ENCODE peak calls at places on chromosomes 13 and 19, in six cellular contexts. B, L, M, A, I and J are unnamed samples. For H3K9me3 and H3K4me1, the result is how much of the 10 kb centered on the place peaks cover.

GRCh38 chr13:27034678-27035111 is 136.9 kb downstream of the USP12 start:
- DNase-seq in B (no peak), L (peak), M (no peak), A (no peak), I (no peak), J (no peak)

GRCh38 chr13:34356686-34357434 is 538.9 kb downstream of the RFC3 start:
- DNase-seq in B (no peak), L (peak), M (no peak), A (no peak), I (no peak), J (no peak)

GRCh38 chr19:35211545-35212230 is 16.9 kb downstream of the FAM187B start:
- DNase-seq in B (peak), L (no peak), M (no peak), A (peak), I (peak), J (peak)

GRCh38 chr13:107650081-107650701 is 565.1 kb downstream of the LIG4 start:
- DNase-seq in B (peak), L (peak), M (no peak), A (peak), I (peak), J (peak)

GRCh38 chr13:72125561-72125960 is 258.6 kb upstream of the DACH1 start:
- DNase-seq in B (no peak), L (no peak), M (no peak), A (no peak), I (no peak), J (no peak)

GRCh38 chr13:23488442-23488841 is 54.9 kb upstream of the SACS start:
- DNase-seq in B (no peak), L (peak), M (no peak), A (no peak), I (no peak), J (no peak)

GRCh38 chr13:86402500-86402899 is 603.3 kb upstream of the SLITRK6 start:
- DNase-seq in B (no peak), L (no peak), M (no peak), A (no peak), I (no peak), J (no peak)

GRCh38 chr19:43798546-43799409 is 3.5 kb downstream of the LYPD5 start:
- DNase-seq in B (no peak), L (no peak), M (peak), A (peak), I (peak), J (peak)

GRCh38 chr13:98842858-98843481 is 90.5 kb upstream of the SLC15A1 start:
- DNase-seq in B (peak), L (peak), M (peak), A (peak), I (peak), J (peak)

GRCh38 chr13:41060723-41061074 is 610 bp upstream of the WBP4 start:
- DNase-seq in B (peak), L (peak), M (no peak), A (peak), I (peak), J (peak)

GRCh38 chr19:51333836-51334460 is 8.0 kb downstream of the VSIG10L start:
- DNase-seq in B (no peak), L (no peak), M (no peak), A (no peak), I (no peak), J (no peak)

GRCh38 chr19:9741476-9742171 is 26.9 kb downstream of the ZNF846 start:
- DNase-seq in B (no peak), L (no peak), M (no peak), A (no peak), I (no peak), J (no peak)

GRCh38 chr19:57570707-57571106 is 8.0 kb downstream of the ZNF416 start:
- DNase-seq in B (no peak), L (no peak), M (no peak), A (no peak), I (no peak), J (no peak)

GRCh38 chr19:57576661-57577060 is 2.0 kb downstream of the ZNF416 start:
- DNase-seq in B (no peak), L (no peak), M (no peak), A (no peak), I (no peak), J (no peak)

GRCh38 chr19:57566396-57567256 is 7.0 kb upstream of the ZNF550 start:
- DNase-seq in B (no peak), L (peak), M (no peak), A (no peak), I (no peak), J (no peak)

GRCh38 chr19:57572415-57572947 is 6.2 kb downstream of the ZNF416 start:
- DNase-seq in B (no peak), L (no peak), M (no peak), A (no peak), I (no peak), J (no peak)
- H3K9me3 ChIP-seq in B (half or more), L (half or more), M (half or more), A (half or more), I (under half), J (half or more)

GRCh38 chr19:38706792-38707511 is 37.3 kb downstream of the CAPN12 start:
- DNase-seq in B (no peak), L (peak), M (no peak), A (no peak), I (no peak), J (no peak)
- H3K27ac ChIP-seq in B (peak), L (peak), M (no peak), A (peak), I (peak), J (peak)

DNA sequence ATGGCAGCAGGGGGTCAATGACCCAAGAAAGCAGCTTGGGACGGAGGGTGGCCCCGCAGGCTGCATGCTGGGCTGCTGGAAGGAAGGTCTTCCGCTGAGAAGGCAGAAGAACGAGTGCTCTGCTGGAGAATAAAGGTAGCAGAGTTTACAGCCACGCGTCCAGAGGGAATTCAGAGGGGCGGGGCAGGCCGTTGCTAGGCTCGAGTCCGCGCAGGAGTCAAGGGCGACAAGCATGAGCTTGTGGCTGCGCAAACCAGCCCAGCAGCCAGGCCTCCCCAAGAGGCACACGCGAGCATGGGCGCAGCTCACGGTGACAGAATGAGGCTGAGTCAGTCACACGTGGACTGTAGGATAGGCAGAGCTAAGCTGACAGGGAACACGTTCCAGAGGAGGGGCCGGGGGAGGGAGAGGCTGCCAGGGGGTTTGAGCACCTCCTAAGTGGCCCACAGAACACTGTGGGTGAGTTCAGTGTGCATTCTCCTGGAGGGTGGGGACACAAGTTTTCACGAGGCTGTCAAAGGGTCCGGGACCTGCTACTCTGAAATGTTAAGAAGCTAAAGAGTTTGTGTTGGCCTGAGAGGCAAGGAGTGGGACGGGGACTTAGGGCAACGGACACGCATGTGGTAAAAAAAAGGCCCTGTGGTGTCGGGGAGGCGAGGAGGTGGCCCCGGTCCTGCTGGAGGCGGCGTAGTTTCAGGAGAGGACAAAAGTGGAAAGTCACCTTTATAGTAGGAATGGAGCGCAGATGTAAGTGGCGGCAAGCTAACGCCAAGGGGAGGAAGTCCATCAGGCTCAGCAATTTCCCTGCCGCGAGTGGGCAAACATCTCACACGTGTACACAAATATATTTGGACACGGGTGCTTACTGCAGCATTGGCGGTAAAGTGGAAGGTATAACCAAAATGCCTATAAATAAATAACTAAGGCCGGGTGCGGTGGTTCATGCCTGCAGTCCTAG is 17.7 kb downstream of the RFX2 start:
- DNase-seq in B (peak), L (peak), M (peak), A (peak), I (peak), J (peak)
- H3K4me1 ChIP-seq in B (under half), L (under half), M (under half), A (under half), I (under half), J (under half)

GRCh38 chr19:6286676-6287075 is 6.9 kb upstream of the MLLT1 start:
- DNase-seq in B (no peak), L (no peak), M (no peak), A (no peak), I (no peak), J (no peak)
- H3K9me3 ChIP-seq in B (half or more), L (under half), M (under half), A (half or more), I (under half), J (under half)

GRCh38 chr19:7823902-7824301 is 6.1 kb upstream of the EVI5L start:
- DNase-seq in B (no peak), L (no peak), M (no peak), A (no peak), I (no peak), J (no peak)
- H3K27ac ChIP-seq in B (no peak), L (no peak), M (no peak), A (no peak), I (no peak), J (no peak)

DNA sequence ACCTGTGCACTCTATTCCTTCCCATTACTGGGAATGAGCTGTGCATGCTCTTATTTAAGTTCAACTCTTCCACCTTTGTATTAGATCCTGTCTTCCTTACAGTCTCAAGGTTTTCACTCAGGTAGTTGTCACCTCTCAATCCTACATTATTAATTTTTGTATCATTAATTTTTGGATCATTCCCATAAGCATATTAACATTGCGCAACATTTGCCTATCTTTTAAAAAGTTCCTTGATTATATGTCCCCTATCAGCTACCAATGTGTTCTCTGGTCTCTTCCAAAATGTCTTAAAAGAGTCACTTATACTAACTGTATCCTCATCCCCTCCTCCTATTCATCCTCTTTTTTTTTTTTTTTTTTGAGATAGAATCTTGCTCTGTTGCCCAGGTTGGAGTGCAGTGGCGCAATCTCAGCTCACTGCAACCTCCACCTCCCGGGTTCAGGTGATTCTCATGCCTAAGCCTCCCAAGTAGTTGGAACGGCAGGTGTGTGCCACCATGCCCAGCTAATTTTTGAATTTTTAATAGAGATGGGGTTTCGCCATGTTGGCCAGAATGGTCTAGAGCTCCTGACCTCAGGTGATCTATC is 2.1 kb upstream of the RCBTB2 start:
- DNase-seq in B (no peak), L (no peak), M (no peak), A (no peak), I (no peak), J (no peak)
- H3K4me1 ChIP-seq in B (under half), L (under half), M (under half), A (under half), I (under half), J (under half)

GRCh38 chr19:53290758-53291549 is 23.4 kb upstream of the VN1R4 start:
- DNase-seq in B (no peak), L (no peak), M (no peak), A (no peak), I (no peak), J (no peak)
- H3K9me3 ChIP-seq in B (under half), L (half or more), M (under half), A (under half), I (under half), J (under half)

GRCh38 chr19:32598022-32598421 is 17.0 kb downstream of the PDCD5 start:
- DNase-seq in B (no peak), L (no peak), M (no peak), A (no peak), I (no peak), J (peak)
- H3K27ac ChIP-seq in B (no peak), L (no peak), M (no peak), A (no peak), I (no peak), J (no peak)

GRCh38 chr19:633786-634639 is 676 bp upstream of the POLRMT start:
- DNase-seq in B (no peak), L (no peak), M (no peak), A (no peak), I (no peak), J (no peak)
- H3K4me1 ChIP-seq in B (under half), L (under half), M (under half), A (under half), I (under half), J (under half)